ENCODE peak calls at places on chromosomes 6 and 20, in seven cellular contexts. H, N, Z, T, V, Y and Q are unnamed samples.

GRCh38 chr6:74222768-74223321 is 526.8 kb downstream of the CD109 start:
- DNase-seq in H (no peak), N (no peak), Z (no peak), T (no peak), V (no peak), Y (no peak), Q (no peak)

GRCh38 chr20:35039146-35039545 is 53.5 kb downstream of the TRPC4AP start:
- DNase-seq in H (no peak), N (no peak), Z (no peak), T (no peak), V (no peak), Y (no peak), Q (no peak)

GRCh38 chr20:61976650-61977332 is 88.9 kb downstream of the TAF4 start:
- DNase-seq in H (no peak), N (no peak), Z (no peak), T (no peak), V (no peak), Y (no peak), Q (no peak)

GRCh38 chr6:105675715-105676397 is 273.0 kb upstream of the PREP start:
- DNase-seq in H (peak), N (no peak), Z (no peak), T (no peak), V (no peak), Y (no peak), Q (no peak)

GRCh38 chr6:105509506-105510331 is 106.8 kb upstream of the PREP start:
- DNase-seq in H (peak), N (no peak), Z (no peak), T (no peak), V (no peak), Y (peak), Q (peak)

GRCh38 chr6:101015541-101015940 is 134.4 kb upstream of the ASCC3 start:
- DNase-seq in H (no peak), N (no peak), Z (no peak), T (no peak), V (no peak), Y (no peak), Q (no peak)

GRCh38 chr6:37665309-37665708 is 32.4 kb downstream of the MDGA1 start:
- DNase-seq in H (no peak), N (no peak), Z (no peak), T (no peak), V (no peak), Y (no peak), Q (no peak)

GRCh38 chr6:2222275-2222842 is 23.0 kb downstream of the GMDS start:
- DNase-seq in H (peak), N (no peak), Z (no peak), T (no peak), V (no peak), Y (no peak), Q (no peak)

GRCh38 chr6:110590821-110591351 is 114.5 kb upstream of the SLC22A16 start:
- DNase-seq in H (peak), N (peak), Z (no peak), T (no peak), V (no peak), Y (no peak), Q (no peak)

GRCh38 chr20:37303637-37304036 is 14.2 kb downstream of the MANBAL start:
- DNase-seq in H (no peak), N (no peak), Z (no peak), T (no peak), V (no peak), Y (no peak), Q (no peak)